ENCODE peak calls at places on chromosomes 16 and 17, in seven cellular contexts. One of them, this sample, is unnamed.
A peak's percentile ranks its signal among the peaks of the same experiment; 100 is the strongest.

GRCh38 chr16:85126731-85127662 is 14.7 kb upstream of the CIBAR2 start:
- DNase-seq in germinal center: no peak
- DNase-seq in brain pericyte: no peak
- DNase-seq in substantia nigra: no peak
- DNase-seq in KG1: no peak
- DNase-seq in globus pallidus: peak; percentile 37
- DNase-seq in aorta: peak; percentile 92
- DNase-seq in this sample: no peak

GRCh38 chr16:1326380-1326779 is 7.1 kb upstream of the BAIAP3 start:
- DNase-seq in germinal center: no peak
- DNase-seq in brain pericyte: no peak
- DNase-seq in substantia nigra: no peak
- DNase-seq in KG1: no peak
- DNase-seq in globus pallidus: no peak
- DNase-seq in aorta: no peak
- DNase-seq in this sample: no peak

GRCh38 chr16:17647879-17648649 is 177.3 kb upstream of the XYLT1 start:
- DNase-seq in germinal center: no peak
- DNase-seq in brain pericyte: no peak
- DNase-seq in substantia nigra: no peak
- DNase-seq in KG1: no peak
- DNase-seq in globus pallidus: no peak
- DNase-seq in aorta: no peak
- DNase-seq in this sample: no peak

GRCh38 chr16:13958438-13958837 is 38.5 kb downstream of the ERCC4 start:
- DNase-seq in germinal center: no peak
- DNase-seq in brain pericyte: no peak
- DNase-seq in substantia nigra: no peak
- DNase-seq in KG1: no peak
- DNase-seq in globus pallidus: no peak
- DNase-seq in aorta: no peak
- DNase-seq in this sample: no peak

GRCh38 chr17:63694974-63695773 is 4.8 kb downstream of the LIMD2 start:
- DNase-seq in germinal center: peak; percentile 39
- DNase-seq in brain pericyte: no peak
- DNase-seq in substantia nigra: no peak
- DNase-seq in KG1: no peak
- DNase-seq in globus pallidus: no peak
- DNase-seq in aorta: no peak
- DNase-seq in this sample: no peak

GRCh38 chr16:59192551-59193199 is 458.6 kb upstream of the GOT2 start:
- DNase-seq in germinal center: no peak
- DNase-seq in brain pericyte: no peak
- DNase-seq in substantia nigra: no peak
- DNase-seq in KG1: no peak
- DNase-seq in globus pallidus: peak; percentile 11
- DNase-seq in aorta: no peak
- DNase-seq in this sample: no peak

GRCh38 chr17:18262111-18262510 is 1.6 kb downstream of the MIEF2 start:
- DNase-seq in germinal center: no peak
- DNase-seq in brain pericyte: no peak
- DNase-seq in substantia nigra: no peak
- DNase-seq in KG1: no peak
- DNase-seq in globus pallidus: no peak
- DNase-seq in aorta: no peak
- DNase-seq in this sample: no peak

GRCh38 chr17:2002767-2003329 is 22.3 kb downstream of the RTN4RL1 start:
- DNase-seq in germinal center: no peak
- DNase-seq in brain pericyte: no peak
- DNase-seq in substantia nigra: no peak
- DNase-seq in KG1: no peak
- DNase-seq in globus pallidus: no peak
- DNase-seq in aorta: no peak
- DNase-seq in this sample: no peak

GRCh38 chr17:78397681-78398101 is 19.2 kb downstream of the PGS1 start:
- DNase-seq in germinal center: no peak
- DNase-seq in brain pericyte: no peak
- DNase-seq in substantia nigra: no peak
- DNase-seq in KG1: no peak
- DNase-seq in globus pallidus: no peak
- DNase-seq in aorta: peak; percentile 86
- DNase-seq in this sample: no peak

GRCh38 chr16:79715088-79715487 is 114.6 kb upstream of the MAF start:
- DNase-seq in germinal center: no peak
- DNase-seq in brain pericyte: peak; percentile 72
- DNase-seq in substantia nigra: no peak
- DNase-seq in KG1: no peak
- DNase-seq in globus pallidus: no peak
- DNase-seq in aorta: no peak
- DNase-seq in this sample: no peak

GRCh38 chr16:72875291-72876036 is 172.5 kb downstream of the ZFHX3 start:
- DNase-seq in germinal center: no peak
- DNase-seq in brain pericyte: no peak
- DNase-seq in substantia nigra: no peak
- DNase-seq in KG1: no peak
- DNase-seq in globus pallidus: no peak
- DNase-seq in aorta: no peak
- DNase-seq in this sample: no peak

GRCh38 chr16:12027091-12027490 is 50.6 kb downstream of the SNX29 start:
- DNase-seq in germinal center: no peak
- DNase-seq in brain pericyte: no peak
- DNase-seq in substantia nigra: no peak
- DNase-seq in KG1: no peak
- DNase-seq in globus pallidus: no peak
- DNase-seq in aorta: no peak
- DNase-seq in this sample: no peak

GRCh38 chr17:50841949-50842354 is 6.6 kb downstream of the WFIKKN2 start:
- DNase-seq in germinal center: peak; percentile 64
- DNase-seq in brain pericyte: no peak
- DNase-seq in substantia nigra: peak; percentile 64
- DNase-seq in KG1: peak; percentile 25
- DNase-seq in globus pallidus: peak; percentile 80
- DNase-seq in aorta: peak; percentile 91
- DNase-seq in this sample: no peak

GRCh38 chr17:27417596-27418365 is 38.5 kb upstream of the KSR1 start:
- DNase-seq in germinal center: no peak
- DNase-seq in brain pericyte: no peak
- DNase-seq in substantia nigra: no peak
- DNase-seq in KG1: no peak
- DNase-seq in globus pallidus: no peak
- DNase-seq in aorta: no peak
- DNase-seq in this sample: no peak

GRCh38 chr17:58665946-58666857 is 25.6 kb downstream of the TEX14 start:
- DNase-seq in germinal center: no peak
- DNase-seq in brain pericyte: no peak
- DNase-seq in substantia nigra: no peak
- DNase-seq in KG1: no peak
- DNase-seq in globus pallidus: no peak
- DNase-seq in aorta: no peak
- DNase-seq in this sample: no peak

GRCh38 chr16:50584033-50584722 is 36.0 kb downstream of the NKD1 start:
- DNase-seq in germinal center: no peak
- DNase-seq in brain pericyte: no peak
- DNase-seq in substantia nigra: no peak
- DNase-seq in KG1: no peak
- DNase-seq in globus pallidus: no peak
- DNase-seq in aorta: peak; percentile 50
- DNase-seq in this sample: no peak

GRCh38 chr17:64255764-64256163 is 7.3 kb downstream of the TEX2 start:
- DNase-seq in germinal center: no peak
- DNase-seq in brain pericyte: no peak
- DNase-seq in substantia nigra: no peak
- DNase-seq in KG1: no peak
- DNase-seq in globus pallidus: no peak
- DNase-seq in aorta: no peak
- DNase-seq in this sample: no peak

GRCh38 chr17:27898096-27898495 is 4.9 kb upstream of the LYRM9 start:
- DNase-seq in germinal center: no peak
- DNase-seq in brain pericyte: no peak
- DNase-seq in substantia nigra: no peak
- DNase-seq in KG1: no peak
- DNase-seq in globus pallidus: no peak
- DNase-seq in aorta: no peak
- DNase-seq in this sample: no peak

GRCh38 chr16:83842755-83843507 is 35.2 kb downstream of the HSBP1 start:
- DNase-seq in germinal center: peak; percentile 87
- DNase-seq in brain pericyte: no peak
- DNase-seq in substantia nigra: no peak
- DNase-seq in KG1: no peak
- DNase-seq in globus pallidus: no peak
- DNase-seq in aorta: no peak
- DNase-seq in this sample: no peak

GRCh38 chr16:54554581-54554980 is 268.0 kb upstream of the IRX3 start:
- DNase-seq in germinal center: no peak
- DNase-seq in brain pericyte: no peak
- DNase-seq in substantia nigra: no peak
- DNase-seq in KG1: no peak
- DNase-seq in globus pallidus: no peak
- DNase-seq in aorta: no peak
- DNase-seq in this sample: no peak

GRCh38 chr16:46746821-46747776 is 1.0 kb downstream of the MYLK3 start:
- DNase-seq in germinal center: no peak
- DNase-seq in brain pericyte: no peak
- DNase-seq in substantia nigra: no peak
- DNase-seq in KG1: no peak
- DNase-seq in globus pallidus: no peak
- DNase-seq in aorta: peak; percentile 61
- DNase-seq in this sample: no peak

GRCh38 chr16:10130482-10130996 is 51.7 kb downstream of the GRIN2A start:
- DNase-seq in germinal center: no peak
- DNase-seq in brain pericyte: no peak
- DNase-seq in substantia nigra: no peak
- DNase-seq in KG1: no peak
- DNase-seq in globus pallidus: no peak
- DNase-seq in aorta: no peak
- DNase-seq in this sample: no peak

GRCh38 chr16:9061358-9061813 is 30.1 kb upstream of the HAPSTR1 start:
- DNase-seq in germinal center: no peak
- DNase-seq in brain pericyte: no peak
- DNase-seq in substantia nigra: no peak
- DNase-seq in KG1: peak; percentile 43
- DNase-seq in globus pallidus: no peak
- DNase-seq in aorta: no peak
- DNase-seq in this sample: no peak

GRCh38 chr16:87843678-87844373 is 25.5 kb downstream of the SLC7A5 start:
- DNase-seq in germinal center: no peak
- DNase-seq in brain pericyte: no peak
- DNase-seq in substantia nigra: no peak
- DNase-seq in KG1: no peak
- DNase-seq in globus pallidus: no peak
- DNase-seq in aorta: no peak
- DNase-seq in this sample: no peak

GRCh38 chr17:68248199-68248825 is 469 bp downstream of the AMZ2 start:
- DNase-seq in germinal center: no peak
- DNase-seq in brain pericyte: peak; percentile 24
- DNase-seq in substantia nigra: peak; percentile 63
- DNase-seq in KG1: no peak
- DNase-seq in globus pallidus: no peak
- DNase-seq in aorta: no peak
- DNase-seq in this sample: no peak

GRCh38 chr16:88988980-88989791 is 12.2 kb upstream of the CBFA2T3 start:
- DNase-seq in germinal center: no peak
- DNase-seq in brain pericyte: no peak
- DNase-seq in substantia nigra: no peak
- DNase-seq in KG1: no peak
- DNase-seq in globus pallidus: no peak
- DNase-seq in aorta: no peak
- DNase-seq in this sample: no peak

GRCh38 chr16:78292726-78293380 is 193.4 kb downstream of the WWOX start:
- DNase-seq in germinal center: no peak
- DNase-seq in brain pericyte: no peak
- DNase-seq in substantia nigra: no peak
- DNase-seq in KG1: no peak
- DNase-seq in globus pallidus: no peak
- DNase-seq in aorta: no peak
- DNase-seq in this sample: no peak

This sample was measured in GM12878.